ENCODE peak calls at places on chromosomes 3 and 15, in seven cellular contexts. U is GM03348, Q is GM12864, Y is NCI-H1048, K is NT2/D1, G is posterior cingulate gyrus, I is NCI-H1436. B is an unnamed sample.

GRCh38 chr3:100810671-100811070 is 101.4 kb downstream of the TFG start:
- DNase-seq in Y (no peak), I (no peak), K (no peak), G (no peak), U (peak), Q (no peak), B (no peak)

GRCh38 chr3:150755902-150756301 is 7.1 kb downstream of the SIAH2 start:
- DNase-seq in Y (no peak), G (no peak), I (no peak), U (peak), K (no peak), Q (no peak), B (no peak)

GRCh38 chr3:10226293-10226692 is 22.0 kb upstream of the TATDN2 start:
- DNase-seq in U (no peak), G (no peak), Y (no peak), K (peak), Q (peak), I (no peak), B (peak)

GRCh38 chr3:48433472-48434118 is 3.7 kb upstream of the PLXNB1 start:
- DNase-seq in G (no peak), Y (no peak), I (no peak), Q (no peak), U (peak), K (no peak), B (no peak)

GRCh38 chr3:128188326-128188725 is 35.0 kb downstream of the EEFSEC start:
- DNase-seq in K (no peak), Y (no peak), U (no peak), I (no peak), Q (no peak), G (no peak), B (no peak)

GRCh38 chr15:36415643-36416042 is 163.8 kb upstream of the CDIN1 start:
- DNase-seq in G (no peak), U (peak), Y (no peak), K (no peak), Q (no peak), I (no peak), B (no peak)

GRCh38 chr3:178103140-178103539 is 433.1 kb upstream of the KCNMB2 start:
- DNase-seq in K (no peak), Q (no peak), Y (no peak), G (no peak), I (no peak), U (no peak), B (no peak)

GRCh38 chr3:117036259-117036799 is 326.8 kb downstream of the TUSC7 start:
- DNase-seq in Q (no peak), G (no peak), Y (no peak), K (no peak), U (peak), I (no peak), B (no peak)

GRCh38 chr15:91882858-91883586 is 29.5 kb downstream of the SLCO3A1 start:
- DNase-seq in G (no peak), K (no peak), Q (no peak), Y (no peak), U (no peak), I (no peak), B (no peak)

GRCh38 chr3:121155023-121155422 is 247.0 kb downstream of the STXBP5L start:
- DNase-seq in I (no peak), G (no peak), Y (no peak), U (no peak), Q (no peak), K (no peak), B (no peak)

GRCh38 chr3:187736418-187736871 is 8.8 kb downstream of the BCL6 start:
- DNase-seq in I (no peak), U (peak), Q (no peak), K (no peak), Y (no peak), G (no peak), B (no peak)

B was measured in iPS DF 6.9.